ENCODE peak calls at places on chromosomes 13 and 19, in eight cellular contexts. H is stimulated activated CD4-positive, alpha-beta T cell treated with anti-CD3 and anti-CD28 coated beads, Interleukin-2, amount 100 ng/mL, for 48 hours; M is suprapubic skin; W is endothelial cell; I is mesenchymal stem cell; F is T-helper 2 cell; K is adrenal gland; T is thoracic aorta. D is an unnamed sample.

GRCh38 chr13:73833331-73834070 is 300.7 kb downstream of the KLF12 start:
- DNase-seq in H (no peak), M (no peak), W (no peak), I (peak; percentile 62), F (no peak), K (no peak), T (no peak), D (no peak)

GRCh38 chr19:45451850-45452387 is 15.9 kb upstream of the FOSB start:
- DNase-seq in H (no peak), M (no peak), W (no peak), I (no peak), F (no peak), K (no peak), T (no peak), D (no peak)

GRCh38 chr19:39310558-39311311 is 9.9 kb downstream of the LRFN1 start:
- DNase-seq in H (no peak), M (no peak), W (no peak), I (no peak), F (no peak), K (no peak), T (no peak), D (no peak)

GRCh38 chr13:26202365-26202972 is 19.6 kb downstream of the RNF6 start:
- DNase-seq in H (no peak), M (no peak), W (no peak), I (peak; percentile 52), F (no peak), K (no peak), T (no peak), D (no peak)

GRCh38 chr19:19137556-19138109 is 645 bp downstream of the TMEM161A start:
- DNase-seq in H (no peak), M (no peak), W (no peak), I (peak; percentile 6), F (no peak), K (no peak), T (no peak), D (no peak)

GRCh38 chr13:58594978-58595600 is 963.5 kb downstream of the PCDH17 start:
- DNase-seq in H (no peak), M (no peak), W (no peak), I (no peak), F (no peak), K (no peak), T (no peak), D (no peak)

GRCh38 chr13:50401721-50402510 is 386.7 kb downstream of the KCNRG start:
- DNase-seq in H (no peak), M (no peak), W (no peak), I (no peak), F (no peak), K (no peak), T (no peak), D (no peak)

GRCh38 chr13:30898070-30898469 is 8.0 kb upstream of the MEDAG start:
- DNase-seq in H (no peak), M (no peak), W (no peak), I (no peak), F (no peak), K (no peak), T (no peak), D (no peak)

GRCh38 chr13:23965346-23965745 is 68.0 kb upstream of the C1QTNF9B start:
- DNase-seq in H (no peak), M (no peak), W (no peak), I (no peak), F (no peak), K (no peak), T (no peak), D (no peak)

GRCh38 chr13:66347718-66348117 is 882.4 kb downstream of the PCDH9 start:
- DNase-seq in H (no peak), M (no peak), W (no peak), I (no peak), F (no peak), K (no peak), T (no peak), D (no peak)

GRCh38 chr13:21852043-21852442 is 181.2 kb downstream of the FGF9 start:
- DNase-seq in H (no peak), M (no peak), W (no peak), I (no peak), F (no peak), K (no peak), T (no peak), D (no peak)

GRCh38 chr19:58044886-58045285 is 11.1 kb downstream of the ZSCAN1 start:
- DNase-seq in H (no peak), M (no peak), W (no peak), I (no peak), F (no peak), K (no peak), T (no peak), D (no peak)

D was measured in lower leg skin.